ENCODE peak calls at places on chromosome 14, in five cellular contexts. G, P, H, J and K are unnamed samples.

GRCh38 chr14:90273532-90273931 is 17.2 kb downstream of the PSMC1 start:
- DNase-seq in G (no peak), P (peak), H (no peak), J (no peak), K (no peak)

GRCh38 chr14:67586302-67586701 is 13.8 kb downstream of the PIGH start:
- DNase-seq in G (no peak), P (no peak), H (no peak), J (no peak), K (no peak)

GRCh38 chr14:86153480-86153879 is 623.5 kb downstream of the FLRT2 start:
- DNase-seq in G (no peak), P (no peak), H (no peak), J (no peak), K (no peak)

GRCh38 chr14:104462651-104463630 is 116.6 kb upstream of the C14orf180 start:
- DNase-seq in G (no peak), P (no peak), H (no peak), J (peak), K (peak)

GRCh38 chr14:64764641-64765520 is 60.7 kb downstream of the PLEKHG3 start:
- DNase-seq in G (peak), P (peak), H (peak), J (peak), K (peak)

GRCh38 chr14:20418501-20418909 is 5.2 kb upstream of the TEP1 start:
- DNase-seq in G (peak), P (no peak), H (no peak), J (no peak), K (no peak)

GRCh38 chr14:21617614-21618013 is 17.1 kb downstream of the OR10G2 start:
- DNase-seq in G (no peak), P (no peak), H (no peak), J (no peak), K (no peak)

GRCh38 chr14:26598672-26599131 is 869 bp upstream of the NOVA1 start:
- DNase-seq in G (no peak), P (no peak), H (no peak), J (no peak), K (peak)

GRCh38 chr14:85319998-85320397 is 209.9 kb upstream of the FLRT2 start:
- DNase-seq in G (no peak), P (peak), H (no peak), J (no peak), K (peak)